ENCODE peak calls at places on chromosomes 12 and 14, in four cellular contexts. One of them, this sample, is unnamed.

GRCh38 chr12:49934505-49934904 is 16.0 kb upstream of the AQP2 start:
- DNase-seq in AG10803: no peak
- DNase-seq in ovary: no peak
- DNase-seq in choroid plexus epithelial cell: peak
- DNase-seq in this sample: no peak

GRCh38 chr12:93616584-93617101 is 44.2 kb downstream of the SOCS2 start:
- DNase-seq in ovary: no peak
- DNase-seq in choroid plexus epithelial cell: peak
- DNase-seq in AG10803: no peak
- DNase-seq in this sample: no peak

GRCh38 chr12:1833596-1834028 is 13.2 kb downstream of the LRTM2 start:
- DNase-seq in choroid plexus epithelial cell: no peak
- DNase-seq in AG10803: no peak
- DNase-seq in ovary: no peak
- DNase-seq in this sample: no peak

GRCh38 chr12:31471061-31471460 is 119.9 kb downstream of the DENND5B start:
- DNase-seq in ovary: no peak
- DNase-seq in AG10803: no peak
- DNase-seq in choroid plexus epithelial cell: no peak
- DNase-seq in this sample: no peak

GRCh38 chr12:95241761-95242506 is 24.3 kb downstream of the VEZT start:
- DNase-seq in ovary: no peak
- DNase-seq in choroid plexus epithelial cell: no peak
- DNase-seq in AG10803: no peak
- DNase-seq in this sample: no peak

GRCh38 chr12:57632369-57632897 is 568 bp downstream of the B4GALNT1 start:
- DNase-seq in ovary: no peak
- DNase-seq in choroid plexus epithelial cell: no peak
- DNase-seq in AG10803: peak
- DNase-seq in this sample: no peak

GRCh38 chr14:56153271-56153670 is 35.1 kb downstream of the PELI2 start:
- DNase-seq in choroid plexus epithelial cell: peak
- DNase-seq in AG10803: no peak
- DNase-seq in ovary: no peak
- DNase-seq in this sample: peak

GRCh38 chr14:90513151-90514014 is 116.6 kb downstream of the CALM1 start:
- DNase-seq in AG10803: no peak
- DNase-seq in ovary: peak
- DNase-seq in choroid plexus epithelial cell: peak
- DNase-seq in this sample: no peak

GRCh38 chr14:23380197-23381016 is 3.6 kb downstream of the CMTM5 start:
- DNase-seq in choroid plexus epithelial cell: no peak
- DNase-seq in AG10803: no peak
- DNase-seq in ovary: no peak
- DNase-seq in this sample: no peak

GRCh38 chr12:70366581-70367267 is 634 bp downstream of the KCNMB4 start:
- DNase-seq in ovary: peak
- DNase-seq in AG10803: peak
- DNase-seq in choroid plexus epithelial cell: peak
- DNase-seq in this sample: peak

GRCh38 chr14:37124617-37125016 is 47.8 kb downstream of the SLC25A21 start:
- DNase-seq in AG10803: no peak
- DNase-seq in choroid plexus epithelial cell: peak
- DNase-seq in ovary: no peak
- DNase-seq in this sample: no peak

GRCh38 chr14:106883218-106883692 is 1356.9 kb downstream of the TMEM121 start:
- DNase-seq in ovary: peak
- DNase-seq in choroid plexus epithelial cell: peak
- DNase-seq in AG10803: no peak
- DNase-seq in this sample: no peak

GRCh38 chr12:42742691-42743090 is 153.1 kb upstream of the PRICKLE1 start:
- DNase-seq in ovary: no peak
- DNase-seq in AG10803: peak
- DNase-seq in choroid plexus epithelial cell: peak
- DNase-seq in this sample: no peak

GRCh38 chr12:131133015-131133905 is 179.6 kb downstream of the ADGRD1 start:
- DNase-seq in AG10803: peak
- DNase-seq in choroid plexus epithelial cell: peak
- DNase-seq in ovary: peak
- DNase-seq in this sample: no peak

GRCh38 chr12:3032770-3033537 is 44.2 kb upstream of the TSPAN9 start:
- DNase-seq in ovary: no peak
- DNase-seq in choroid plexus epithelial cell: no peak
- DNase-seq in AG10803: no peak
- DNase-seq in this sample: no peak

GRCh38 chr14:93683241-93683640 is 105.0 kb downstream of the PRIMA1 start:
- DNase-seq in AG10803: no peak
- DNase-seq in choroid plexus epithelial cell: peak
- DNase-seq in ovary: no peak
- DNase-seq in this sample: no peak

GRCh38 chr12:77893918-77894317 is 63.2 kb downstream of the NAV3 start:
- DNase-seq in AG10803: no peak
- DNase-seq in ovary: no peak
- DNase-seq in choroid plexus epithelial cell: peak
- DNase-seq in this sample: peak

GRCh38 chr14:71388336-71388735 is 481.1 kb downstream of the PCNX1 start:
- DNase-seq in ovary: no peak
- DNase-seq in AG10803: no peak
- DNase-seq in choroid plexus epithelial cell: no peak
- DNase-seq in this sample: no peak

GRCh38 chr12:11812558-11813421 is 163.3 kb downstream of the ETV6 start:
- DNase-seq in AG10803: peak
- DNase-seq in ovary: no peak
- DNase-seq in choroid plexus epithelial cell: peak
- DNase-seq in this sample: peak
- H3K4me3 ChIP-seq in AG10803: peak
- H3K4me3 ChIP-seq in ovary: peak
- H3K4me3 ChIP-seq in choroid plexus epithelial cell: peak
- H3K4me3 ChIP-seq in this sample: no peak

GRCh38 chr12:118981285-118982201 is at the start of gene SRRM4:
- DNase-seq in ovary: no peak
- DNase-seq in AG10803: no peak
- DNase-seq in choroid plexus epithelial cell: no peak
- DNase-seq in this sample: no peak

GRCh38 chr12:118982308-118982707 is 967 bp downstream of the SRRM4 start:
- DNase-seq in choroid plexus epithelial cell: no peak
- DNase-seq in ovary: no peak
- DNase-seq in AG10803: no peak
- DNase-seq in this sample: no peak

GRCh38 chr12:118983147-118983824 is 1.9 kb downstream of the SRRM4 start:
- DNase-seq in choroid plexus epithelial cell: no peak
- DNase-seq in AG10803: no peak
- DNase-seq in ovary: no peak
- DNase-seq in this sample: no peak

GRCh38 chr12:118980407-118981014 is 830 bp upstream of the SRRM4 start:
- DNase-seq in ovary: no peak
- DNase-seq in choroid plexus epithelial cell: no peak
- DNase-seq in AG10803: no peak
- DNase-seq in this sample: no peak

DNA sequence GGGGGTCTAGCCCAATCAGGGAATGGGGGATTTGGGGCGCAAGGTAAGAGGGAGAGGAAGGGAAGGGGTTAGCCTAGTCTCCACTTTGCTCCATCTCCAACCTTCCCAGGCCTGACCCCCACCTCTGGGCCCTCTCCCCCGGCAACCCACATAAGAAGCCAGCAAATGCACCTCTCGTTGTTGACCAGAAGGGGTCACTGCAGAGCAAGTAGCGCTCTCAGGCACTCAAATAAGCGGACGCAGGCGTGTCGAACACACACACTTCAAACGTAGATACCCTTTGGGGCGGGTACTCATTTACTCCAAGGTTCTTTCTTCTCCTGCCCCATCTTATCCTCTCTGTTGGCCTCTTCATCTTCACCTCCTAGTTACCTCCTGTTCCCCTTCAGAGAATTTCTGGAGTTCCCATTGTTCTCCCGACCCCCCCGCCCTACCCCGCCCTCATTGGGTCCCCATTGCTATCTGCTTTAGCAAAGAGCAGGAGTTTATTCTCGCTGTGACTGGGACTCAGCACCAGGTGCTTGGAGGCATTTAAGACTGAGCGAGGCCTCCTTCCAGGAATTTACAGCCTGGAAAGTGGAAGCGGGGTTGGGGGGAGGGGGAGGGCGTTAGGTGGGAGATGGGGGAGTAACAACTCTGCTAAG is 1.5 kb upstream of the SRRM4 start:
- DNase-seq in ovary: no peak
- DNase-seq in choroid plexus epithelial cell: peak
- DNase-seq in AG10803: peak
- DNase-seq in this sample: peak
- H3K4me3 ChIP-seq in ovary: no peak
- H3K4me3 ChIP-seq in choroid plexus epithelial cell: no peak
- H3K4me3 ChIP-seq in AG10803: no peak
- H3K4me3 ChIP-seq in this sample: no peak

GRCh38 chr12:96395236-96395635 is 5.0 kb downstream of the CDK17 start:
- DNase-seq in ovary: no peak
- DNase-seq in choroid plexus epithelial cell: no peak
- DNase-seq in AG10803: no peak
- DNase-seq in this sample: no peak
- H3K4me3 ChIP-seq in ovary: no peak
- H3K4me3 ChIP-seq in choroid plexus epithelial cell: no peak
- H3K4me3 ChIP-seq in AG10803: no peak
- H3K4me3 ChIP-seq in this sample: no peak

GRCh38 chr12:82659343-82660207 is 27.1 kb upstream of the TMTC2 start:
- DNase-seq in AG10803: no peak
- DNase-seq in ovary: no peak
- DNase-seq in choroid plexus epithelial cell: peak
- DNase-seq in this sample: no peak
- H3K4me3 ChIP-seq in AG10803: no peak
- H3K4me3 ChIP-seq in ovary: no peak
- H3K4me3 ChIP-seq in choroid plexus epithelial cell: no peak
- H3K4me3 ChIP-seq in this sample: no peak

GRCh38 chr14:44798386-44799242 is 163.1 kb downstream of the KLHL28 start:
- DNase-seq in choroid plexus epithelial cell: no peak
- DNase-seq in ovary: no peak
- DNase-seq in AG10803: no peak
- DNase-seq in this sample: no peak
- H3K4me3 ChIP-seq in choroid plexus epithelial cell: no peak
- H3K4me3 ChIP-seq in ovary: no peak
- H3K4me3 ChIP-seq in AG10803: no peak
- H3K4me3 ChIP-seq in this sample: no peak

DNA sequence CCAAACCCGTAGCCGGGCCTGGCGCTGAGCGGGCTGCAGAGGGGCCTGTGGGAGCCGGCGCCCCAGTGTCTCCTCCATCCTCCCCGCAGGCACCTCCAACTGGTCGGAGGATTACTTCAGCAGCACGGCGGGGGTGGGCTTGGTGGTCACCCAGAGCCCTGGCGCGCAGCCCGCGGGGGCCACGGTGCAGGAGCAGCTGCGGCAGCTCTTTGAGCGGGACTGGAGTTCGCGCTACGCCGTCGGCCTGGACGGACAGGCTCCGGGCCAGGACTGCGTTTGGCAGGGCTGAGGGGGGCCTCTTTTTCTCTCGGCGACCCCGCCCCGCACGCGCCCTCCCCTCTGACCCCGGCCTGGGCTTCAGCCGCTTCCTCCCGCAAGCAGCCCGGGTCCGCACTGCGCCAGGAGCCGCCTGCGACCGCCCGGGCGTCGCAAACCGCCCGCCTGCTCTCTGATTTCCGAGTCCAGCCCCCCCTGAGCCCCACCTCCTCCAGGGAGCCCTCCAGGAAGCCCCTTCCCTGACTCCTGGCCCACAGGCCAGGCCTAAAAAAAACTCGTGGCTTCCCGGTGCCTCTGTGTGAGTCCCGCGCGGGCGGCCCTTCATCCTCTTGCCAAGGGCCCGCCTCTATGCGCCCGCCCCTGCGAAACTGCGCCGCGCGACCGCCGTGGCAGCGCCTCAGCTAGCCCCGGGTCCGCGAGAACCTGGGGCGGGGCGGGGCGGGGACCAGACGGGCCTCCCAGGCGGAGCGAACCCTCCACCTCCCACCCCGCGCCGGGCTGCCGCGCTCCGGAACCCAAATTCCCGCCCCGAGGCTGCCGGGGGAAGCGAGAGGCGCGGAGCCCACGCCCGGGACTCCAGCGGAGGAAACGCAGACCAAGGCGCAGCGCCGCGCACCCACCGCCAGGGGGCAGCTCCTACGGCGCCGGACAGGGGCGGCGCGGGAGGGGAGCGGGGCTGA is 8.3 kb downstream of the PLD4 start:
- DNase-seq in AG10803: peak
- DNase-seq in choroid plexus epithelial cell: peak
- DNase-seq in ovary: peak
- DNase-seq in this sample: peak
- H3K4me3 ChIP-seq in AG10803: peak
- H3K4me3 ChIP-seq in choroid plexus epithelial cell: peak
- H3K4me3 ChIP-seq in ovary: peak
- H3K4me3 ChIP-seq in this sample: peak

DNA sequence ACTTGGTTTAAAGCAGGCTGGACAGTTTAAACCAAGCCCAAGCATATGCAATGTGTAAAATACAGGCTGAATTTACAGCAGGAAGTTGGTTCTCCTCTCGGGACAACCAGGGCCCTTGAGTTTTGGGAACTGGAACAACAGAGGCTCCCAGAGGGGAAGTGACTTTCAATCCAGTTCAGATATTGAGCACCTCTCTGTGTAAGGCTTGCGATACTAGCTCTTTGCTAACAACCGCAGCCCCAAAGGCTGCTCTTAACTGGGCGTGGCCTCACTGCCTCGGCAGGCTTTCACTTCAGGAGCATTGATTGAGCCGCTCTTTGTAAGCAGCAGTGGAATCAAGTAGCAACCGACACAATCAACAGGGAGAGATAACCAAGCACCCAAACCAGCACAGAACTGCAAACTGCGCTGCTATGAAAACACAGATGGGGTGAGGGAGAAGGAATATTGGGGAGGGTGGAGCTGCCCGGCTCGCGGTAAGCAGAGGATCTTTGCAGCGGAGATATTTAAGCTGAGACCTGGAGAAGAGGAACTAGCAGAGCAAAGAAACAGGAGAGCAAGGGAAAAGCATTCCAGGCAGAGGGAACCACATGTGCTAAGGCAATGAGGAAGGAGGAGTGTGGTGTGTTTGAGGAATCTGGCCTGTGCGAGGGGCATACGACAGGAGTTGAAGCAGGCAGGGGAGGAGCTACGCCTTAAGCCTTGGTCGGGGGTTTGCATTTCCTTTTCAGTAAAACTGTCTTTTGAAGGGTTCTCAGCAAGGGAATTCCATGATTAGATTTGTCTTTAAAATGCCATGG is 17.3 kb upstream of the YY1 start:
- DNase-seq in ovary: peak
- DNase-seq in choroid plexus epithelial cell: peak
- DNase-seq in AG10803: peak
- DNase-seq in this sample: peak
- H3K4me3 ChIP-seq in ovary: peak
- H3K4me3 ChIP-seq in choroid plexus epithelial cell: peak
- H3K4me3 ChIP-seq in AG10803: peak
- H3K4me3 ChIP-seq in this sample: peak

This sample was measured in foreskin fibroblast.